ENCODE peak calls at places on chromosomes 4 and X, in four cellular contexts. One of them, this sample, is unnamed.

GRCh38 chr4:129232627-129233337 is 136.8 kb downstream of the C4orf33 start:
- DNase-seq in cardiac fibroblast: no peak
- DNase-seq in HFF-Myc: no peak
- DNase-seq in cardiac muscle cell: no peak
- DNase-seq in this sample: no peak

GRCh38 chr4:53852343-53852742 is 212.1 kb downstream of the CHIC2 start:
- DNase-seq in cardiac fibroblast: peak
- DNase-seq in HFF-Myc: no peak
- DNase-seq in cardiac muscle cell: no peak
- DNase-seq in this sample: peak

GRCh38 chr4:73211968-73212367 is 46.6 kb downstream of the ANKRD17 start:
- DNase-seq in cardiac fibroblast: no peak
- DNase-seq in HFF-Myc: no peak
- DNase-seq in cardiac muscle cell: no peak
- DNase-seq in this sample: no peak

GRCh38 chr4:4405358-4405962 is 18.6 kb downstream of the NSG1 start:
- DNase-seq in cardiac fibroblast: no peak
- DNase-seq in HFF-Myc: no peak
- DNase-seq in cardiac muscle cell: no peak
- DNase-seq in this sample: no peak

GRCh38 chr4:90198086-90198847 is 71.1 kb downstream of the CCSER1 start:
- DNase-seq in cardiac fibroblast: no peak
- DNase-seq in HFF-Myc: no peak
- DNase-seq in cardiac muscle cell: no peak
- DNase-seq in this sample: no peak

GRCh38 chr4:84615355-84615754 is 32.4 kb downstream of the CDS1 start:
- DNase-seq in cardiac fibroblast: no peak
- DNase-seq in HFF-Myc: no peak
- DNase-seq in cardiac muscle cell: no peak
- DNase-seq in this sample: no peak

GRCh38 chr4:173536808-173537429 is 6.9 kb upstream of the HAND2 start:
- DNase-seq in cardiac fibroblast: no peak
- DNase-seq in HFF-Myc: no peak
- DNase-seq in cardiac muscle cell: peak
- DNase-seq in this sample: no peak

GRCh38 chr4:67475155-67475554 is 70.1 kb downstream of the CENPC start:
- DNase-seq in cardiac fibroblast: no peak
- DNase-seq in HFF-Myc: no peak
- DNase-seq in cardiac muscle cell: no peak
- DNase-seq in this sample: no peak

GRCh38 chrX:104343408-104344129 is 88.8 kb upstream of the ESX1 start:
- DNase-seq in cardiac fibroblast: peak
- DNase-seq in HFF-Myc: peak
- DNase-seq in cardiac muscle cell: peak
- DNase-seq in this sample: no peak

DNA sequence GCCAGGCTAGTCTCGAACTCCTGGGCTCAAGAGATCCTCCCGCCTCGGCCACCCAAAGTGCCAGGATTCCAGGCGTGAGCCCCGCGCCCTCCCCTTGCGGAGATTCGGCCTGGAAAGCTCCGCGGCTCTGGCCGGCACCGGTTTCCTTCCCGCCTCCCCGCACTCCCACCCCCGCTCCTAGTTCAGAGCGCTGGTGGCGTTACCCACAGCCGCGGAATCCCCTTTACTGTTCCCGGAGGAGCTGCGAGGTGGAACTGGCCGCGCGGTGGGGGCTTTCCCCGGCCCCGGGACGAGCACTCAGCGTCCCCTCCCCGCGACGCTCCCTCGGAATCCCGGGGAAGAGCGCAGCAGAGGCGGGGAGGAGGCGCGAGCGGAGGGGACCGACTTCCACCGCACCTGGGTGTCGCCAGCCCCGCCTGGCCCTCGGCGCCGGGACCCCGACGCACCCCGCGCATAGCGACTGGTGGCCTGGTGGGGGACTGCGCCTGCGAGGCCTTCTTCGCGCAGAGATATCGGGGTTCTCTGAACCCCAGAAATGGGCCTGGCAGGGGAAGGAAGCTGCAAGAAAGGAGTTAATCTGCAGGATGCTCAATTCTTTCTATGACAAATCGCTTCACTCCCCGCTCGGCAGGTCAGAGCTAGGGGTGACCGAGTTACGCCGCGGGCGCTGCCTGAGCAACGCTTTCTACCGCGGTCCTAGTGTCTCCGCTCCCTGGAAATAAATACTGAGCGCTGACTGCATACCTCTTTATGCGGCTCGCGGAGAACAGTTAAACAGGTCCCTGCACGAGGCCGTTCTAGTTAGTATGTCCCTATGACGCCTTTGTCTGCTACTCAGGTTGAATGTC is 14.6 kb upstream of the SLC25A4 start:
- DNase-seq in cardiac fibroblast: no peak
- DNase-seq in HFF-Myc: no peak
- DNase-seq in cardiac muscle cell: peak
- DNase-seq in this sample: no peak
- TF ChIP-seq CTCF in cardiac fibroblast: no peak
- TF ChIP-seq CTCF in HFF-Myc: no peak
- TF ChIP-seq CTCF in cardiac muscle cell: peak
- TF ChIP-seq CTCF in this sample: no peak

DNA sequence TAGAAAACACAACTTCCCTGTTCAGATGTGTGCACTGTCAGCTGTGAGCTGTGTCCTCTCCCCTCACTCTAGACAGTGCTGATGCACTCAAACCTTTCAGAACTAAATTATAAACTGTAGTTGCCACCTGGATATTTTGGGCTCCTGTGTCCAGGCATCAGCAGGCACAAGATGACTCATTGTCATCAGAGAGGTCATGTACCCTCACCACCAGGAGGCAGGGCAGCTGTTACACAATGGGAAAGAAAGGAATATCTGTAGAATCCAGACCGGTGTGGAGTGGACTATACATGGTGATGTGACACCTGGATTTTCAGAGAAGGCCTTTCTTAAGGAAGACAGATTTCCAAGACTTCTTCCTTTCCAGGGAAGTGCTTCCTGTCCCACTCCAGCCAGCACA is 854.4 kb upstream of the AGA start:
- DNase-seq in cardiac fibroblast: no peak
- DNase-seq in HFF-Myc: no peak
- DNase-seq in cardiac muscle cell: no peak
- DNase-seq in this sample: no peak
- TF ChIP-seq CTCF in cardiac fibroblast: no peak
- TF ChIP-seq CTCF in HFF-Myc: no peak
- TF ChIP-seq CTCF in cardiac muscle cell: no peak
- TF ChIP-seq CTCF in this sample: no peak

GRCh38 chr4:69060651-69061308 is 35.5 kb upstream of the UGT2B7 start:
- DNase-seq in cardiac fibroblast: peak
- DNase-seq in HFF-Myc: no peak
- DNase-seq in cardiac muscle cell: no peak
- DNase-seq in this sample: no peak
- TF ChIP-seq CTCF in cardiac fibroblast: peak
- TF ChIP-seq CTCF in HFF-Myc: no peak
- TF ChIP-seq CTCF in cardiac muscle cell: no peak
- TF ChIP-seq CTCF in this sample: no peak

GRCh38 chr4:14404730-14405129 is 597.6 kb upstream of the CPEB2 start:
- DNase-seq in cardiac fibroblast: peak
- DNase-seq in HFF-Myc: no peak
- DNase-seq in cardiac muscle cell: no peak
- DNase-seq in this sample: no peak

GRCh38 chr4:14403132-14403531 is 599.1 kb upstream of the CPEB2 start:
- DNase-seq in cardiac fibroblast: no peak
- DNase-seq in HFF-Myc: no peak
- DNase-seq in cardiac muscle cell: no peak
- DNase-seq in this sample: no peak

GRCh38 chr4:14396183-14396582 is 606.1 kb upstream of the CPEB2 start:
- DNase-seq in cardiac fibroblast: no peak
- DNase-seq in HFF-Myc: no peak
- DNase-seq in cardiac muscle cell: no peak
- DNase-seq in this sample: no peak

DNA sequence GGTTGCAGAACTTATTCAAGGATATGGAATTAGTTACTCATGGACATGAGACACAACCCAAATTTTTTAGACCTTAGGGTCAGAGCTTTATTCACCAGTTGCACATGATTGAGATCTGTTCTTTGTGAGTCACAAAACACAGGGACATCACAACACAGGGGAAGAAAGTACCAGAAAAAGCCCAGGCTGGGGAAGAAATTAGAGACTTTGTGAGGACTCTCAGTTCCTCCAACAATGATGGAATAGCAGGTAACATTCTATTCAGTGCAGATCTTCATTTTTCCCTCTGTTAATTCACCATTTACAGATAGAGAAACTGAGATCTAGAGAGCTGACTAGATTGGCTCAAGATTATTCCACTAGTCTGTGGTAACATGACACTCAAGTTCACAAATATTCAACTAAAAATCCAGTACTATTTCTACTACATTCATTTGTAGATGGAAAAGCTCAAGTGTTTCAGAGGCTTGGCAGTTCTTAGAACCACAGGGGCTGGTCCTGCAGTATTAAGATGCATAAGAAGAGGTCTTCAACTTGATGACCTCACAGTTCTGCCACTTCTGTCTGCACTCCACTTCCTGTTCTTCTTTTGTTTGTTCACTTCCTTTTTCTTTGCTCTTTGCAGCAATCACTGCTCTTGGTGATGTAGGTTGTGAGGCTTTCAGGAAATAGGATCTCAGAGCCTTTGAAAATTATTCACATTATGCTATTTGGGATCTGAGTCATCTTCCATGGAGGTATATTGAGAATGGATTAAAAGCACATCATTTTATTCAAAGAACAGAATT is 602.2 kb upstream of the CPEB2 start:
- DNase-seq in cardiac fibroblast: peak
- DNase-seq in HFF-Myc: no peak
- DNase-seq in cardiac muscle cell: no peak
- DNase-seq in this sample: no peak
- TF ChIP-seq CTCF in cardiac fibroblast: no peak
- TF ChIP-seq CTCF in HFF-Myc: no peak
- TF ChIP-seq CTCF in cardiac muscle cell: no peak
- TF ChIP-seq CTCF in this sample: no peak

GRCh38 chr4:23861897-23862296 is 27.9 kb downstream of the PPARGC1A start:
- DNase-seq in cardiac fibroblast: no peak
- DNase-seq in HFF-Myc: no peak
- DNase-seq in cardiac muscle cell: no peak
- DNase-seq in this sample: no peak

GRCh38 chr4:23855912-23856605 is 33.8 kb downstream of the PPARGC1A start:
- DNase-seq in cardiac fibroblast: peak
- DNase-seq in HFF-Myc: no peak
- DNase-seq in cardiac muscle cell: no peak
- DNase-seq in this sample: no peak

GRCh38 chr4:23853986-23854385 is 35.9 kb downstream of the PPARGC1A start:
- DNase-seq in cardiac fibroblast: no peak
- DNase-seq in HFF-Myc: no peak
- DNase-seq in cardiac muscle cell: no peak
- DNase-seq in this sample: no peak

GRCh38 chr4:23856630-23857029 is 33.2 kb downstream of the PPARGC1A start:
- DNase-seq in cardiac fibroblast: no peak
- DNase-seq in HFF-Myc: no peak
- DNase-seq in cardiac muscle cell: no peak
- DNase-seq in this sample: no peak

GRCh38 chr4:23857353-23857752 is 32.5 kb downstream of the PPARGC1A start:
- DNase-seq in cardiac fibroblast: peak
- DNase-seq in HFF-Myc: no peak
- DNase-seq in cardiac muscle cell: no peak
- DNase-seq in this sample: no peak
- TF ChIP-seq CTCF in cardiac fibroblast: no peak
- TF ChIP-seq CTCF in HFF-Myc: no peak
- TF ChIP-seq CTCF in cardiac muscle cell: peak
- TF ChIP-seq CTCF in this sample: peak

This sample was measured in AG04449.